ENCODE peak calls at places on chromosomes 3 and 15, in seven cellular contexts. W is neuronal stem cell, R is AG04450, H is foreskin melanocyte, X is MCF 10A, T is NB4, S is A172. A is an unnamed sample.

GRCh38 chr3:15368561-15369135 is 36.3 kb upstream of the SH3BP5 start:
- DNase-seq in W (no peak), R (no peak), H (no peak), X (peak), T (no peak), S (no peak), A (no peak)

GRCh38 chr3:42822828-42823227 is 13.6 kb downstream of the ACKR2 start:
- DNase-seq in W (no peak), R (no peak), H (no peak), X (peak), T (no peak), S (no peak), A (no peak)

GRCh38 chr3:186523434-186523833 is 20.7 kb downstream of the CRYGS start:
- DNase-seq in W (no peak), R (no peak), H (no peak), X (no peak), T (no peak), S (no peak), A (no peak)

GRCh38 chr15:63256433-63256884 is 20.9 kb upstream of the APH1B start:
- DNase-seq in W (peak), R (no peak), H (peak), X (peak), T (no peak), S (peak), A (no peak)

GRCh38 chr3:156677120-156677479 is 2.7 kb downstream of the TIPARP start:
- DNase-seq in W (no peak), R (no peak), H (no peak), X (no peak), T (no peak), S (no peak), A (no peak)

GRCh38 chr3:53075743-53076140 is 29.9 kb upstream of the SFMBT1 start:
- DNase-seq in W (no peak), R (no peak), H (no peak), X (no peak), T (peak), S (no peak), A (no peak)

GRCh38 chr15:99978426-99978825 is 245.2 kb upstream of the LYSMD4 start:
- DNase-seq in W (no peak), R (no peak), H (no peak), X (no peak), T (no peak), S (no peak), A (no peak)

GRCh38 chr15:100350434-100351226 is 8.9 kb upstream of the ADAMTS17 start:
- DNase-seq in W (no peak), R (no peak), H (no peak), X (peak), T (peak), S (no peak), A (no peak)

GRCh38 chr3:127063916-127064315 is 81.0 kb downstream of the PLXNA1 start:
- DNase-seq in W (no peak), R (no peak), H (no peak), X (no peak), T (no peak), S (no peak), A (no peak)

GRCh38 chr3:58066842-58067241 is 58.6 kb downstream of the FLNB start:
- DNase-seq in W (no peak), R (no peak), H (no peak), X (no peak), T (no peak), S (no peak), A (no peak)

GRCh38 chr3:171068658-171069057 is 42.1 kb upstream of the SLC2A2 start:
- DNase-seq in W (no peak), R (no peak), H (no peak), X (no peak), T (no peak), S (no peak), A (no peak)

GRCh38 chr3:24640330-24640877 is 145.8 kb upstream of the THRB start:
- DNase-seq in W (no peak), R (no peak), H (no peak), X (peak), T (peak), S (peak), A (no peak)

GRCh38 chr15:61685513-61685912 is 374.7 kb downstream of the VPS13C start:
- DNase-seq in W (no peak), R (no peak), H (no peak), X (no peak), T (no peak), S (no peak), A (no peak)

GRCh38 chr15:27396997-27397396 is 426.0 kb downstream of the GABRG3 start:
- DNase-seq in W (no peak), R (no peak), H (no peak), X (no peak), T (no peak), S (no peak), A (no peak)

GRCh38 chr15:66196565-66196964 is 57.0 kb downstream of the MEGF11 start:
- DNase-seq in W (no peak), R (no peak), H (no peak), X (peak), T (no peak), S (peak), A (no peak)

GRCh38 chr3:114469070-114469469 is 175.2 kb downstream of the TIGIT start:
- DNase-seq in W (no peak), R (no peak), H (no peak), X (no peak), T (no peak), S (no peak), A (no peak)

GRCh38 chr3:119279101-119279554 is 15.1 kb upstream of the ARHGAP31 start:
- DNase-seq in W (peak), R (no peak), H (no peak), X (peak), T (no peak), S (no peak), A (no peak)

GRCh38 chr3:112579232-112579631 is 17.4 kb downstream of the SLC35A5 start:
- DNase-seq in W (no peak), R (no peak), H (no peak), X (no peak), T (peak), S (no peak), A (no peak)

GRCh38 chr15:29208352-29208751 is 61.3 kb downstream of the NSMCE3 start:
- DNase-seq in W (no peak), R (no peak), H (no peak), X (no peak), T (peak), S (no peak), A (no peak)

GRCh38 chr15:100002787-100003536 is 269.7 kb upstream of the LYSMD4 start:
- DNase-seq in W (no peak), R (no peak), H (no peak), X (no peak), T (no peak), S (no peak), A (no peak)

GRCh38 chr3:69944931-69945493 is 54.5 kb upstream of the SAMMSON start:
- DNase-seq in W (no peak), R (no peak), H (peak), X (no peak), T (no peak), S (no peak), A (no peak)

GRCh38 chr3:190718097-190718496 is 144.4 kb downstream of the GMNC start:
- DNase-seq in W (no peak), R (no peak), H (no peak), X (peak), T (no peak), S (peak), A (no peak)

GRCh38 chr3:115272036-115272824 is 125.1 kb upstream of the ZBTB20 start:
- DNase-seq in W (no peak), R (peak), H (peak), X (no peak), T (no peak), S (peak), A (no peak)

GRCh38 chr3:64224826-64225606 is at the start of gene PRICKLE2:
- DNase-seq in W (peak), R (peak), H (peak), X (no peak), T (no peak), S (peak), A (peak)

GRCh38 chr15:63349156-63349555 is 32.5 kb downstream of the CA12 start:
- DNase-seq in W (no peak), R (no peak), H (no peak), X (peak), T (no peak), S (no peak), A (no peak)

GRCh38 chr3:47610572-47610971 is 31.9 kb upstream of the CSPG5 start:
- DNase-seq in W (no peak), R (no peak), H (no peak), X (no peak), T (no peak), S (no peak), A (no peak)

GRCh38 chr3:38122712-38123290 is 14.1 kb downstream of the ACAA1 start:
- DNase-seq in W (no peak), R (no peak), H (no peak), X (no peak), T (no peak), S (no peak), A (no peak)

GRCh38 chr15:36109943-36110658 is 469.3 kb upstream of the CDIN1 start:
- DNase-seq in W (no peak), R (no peak), H (no peak), X (peak), T (no peak), S (peak), A (no peak)

GRCh38 chr15:80828796-80829195 is 49.6 kb downstream of the CEMIP start:
- DNase-seq in W (no peak), R (no peak), H (no peak), X (no peak), T (no peak), S (no peak), A (no peak)

GRCh38 chr15:94075349-94075748 is 156.0 kb upstream of the MCTP2 start:
- DNase-seq in W (no peak), R (no peak), H (no peak), X (no peak), T (no peak), S (no peak), A (no peak)

GRCh38 chr15:79858469-79858868 is 38.3 kb downstream of the MTHFS start:
- DNase-seq in W (no peak), R (no peak), H (no peak), X (no peak), T (peak), S (no peak), A (no peak)

GRCh38 chr3:153163349-153164008 is 1.5 kb downstream of the RAP2B start:
- DNase-seq in W (no peak), R (no peak), H (peak), X (peak), T (peak), S (peak), A (no peak)

GRCh38 chr3:5186854-5187151 is 704 bp upstream of the EDEM1 start:
- DNase-seq in W (no peak), R (no peak), H (no peak), X (peak), T (peak), S (no peak), A (no peak)

GRCh38 chr15:43511012-43511885 is 6.2 kb upstream of the MAP1A start:
- DNase-seq in W (no peak), R (no peak), H (no peak), X (peak), T (peak), S (peak), A (no peak)